ENCODE peak calls at places on chromosomes 5 and 9, in nine cellular contexts. O, M, X, H, Z, D, J, P and S are unnamed samples.

GRCh38 chr5:36836831-36837230 is 39.7 kb upstream of the NIPBL start:
- DNase-seq in O (no peak), M (no peak), X (no peak), H (no peak), Z (no peak), D (no peak), J (no peak), P (no peak), S (no peak)

GRCh38 chr5:138440226-138441073 is 1.6 kb downstream of the REEP2 start:
- DNase-seq in O (no peak), M (no peak), X (no peak), H (no peak), Z (no peak), D (peak; percentile 29), J (no peak), P (no peak), S (no peak)

GRCh38 chr9:91156451-91157234 is 205.1 kb downstream of the AUH start:
- DNase-seq in O (no peak), M (no peak), X (no peak), H (no peak), Z (no peak), D (no peak), J (no peak), P (no peak), S (no peak)

GRCh38 chr5:74679968-74680367 is 5.1 kb upstream of the HEXB start:
- DNase-seq in O (no peak), M (no peak), X (no peak), H (no peak), Z (no peak), D (no peak), J (no peak), P (no peak), S (no peak)

GRCh38 chr9:131180454-131180853 is 55.1 kb downstream of the NUP214 start:
- DNase-seq in O (peak; percentile 84), M (no peak), X (no peak), H (no peak), Z (no peak), D (no peak), J (no peak), P (no peak), S (no peak)

GRCh38 chr5:40166757-40167156 is 513.0 kb upstream of the PTGER4 start:
- DNase-seq in O (no peak), M (no peak), X (no peak), H (no peak), Z (no peak), D (no peak), J (no peak), P (no peak), S (no peak)

GRCh38 chr5:78133423-78133822 is 161.1 kb downstream of the AP3B1 start:
- DNase-seq in O (no peak), M (no peak), X (no peak), H (no peak), Z (no peak), D (no peak), J (no peak), P (no peak), S (no peak)

GRCh38 chr5:14190194-14191164 is 47.3 kb downstream of the TRIO start:
- DNase-seq in O (no peak), M (peak; percentile 97), X (no peak), H (no peak), Z (no peak), D (no peak), J (no peak), P (no peak), S (no peak)

GRCh38 chr9:79471577-79472543 is 99.9 kb upstream of the TLE4 start:
- DNase-seq in O (no peak), M (peak; percentile 28), X (no peak), H (no peak), Z (peak; percentile 31), D (peak; percentile 89), J (peak; percentile 42), P (peak; percentile 39), S (peak; percentile 9)

GRCh38 chr5:19058216-19058615 is 929.8 kb downstream of the CDH18 start:
- DNase-seq in O (no peak), M (peak; percentile 27), X (no peak), H (no peak), Z (no peak), D (no peak), J (no peak), P (no peak), S (no peak)

GRCh38 chr5:170923910-170924620 is 62.2 kb downstream of the RANBP17 start:
- DNase-seq in O (no peak), M (no peak), X (no peak), H (no peak), Z (no peak), D (no peak), J (no peak), P (no peak), S (no peak)

GRCh38 chr9:76180541-76180940 is 213.7 kb downstream of the RFK start:
- DNase-seq in O (no peak), M (peak; percentile 9), X (no peak), H (peak; percentile 61), Z (no peak), D (no peak), J (no peak), P (no peak), S (no peak)

GRCh38 chr9:3511537-3511936 is 14.3 kb downstream of the RFX3 start:
- DNase-seq in O (no peak), M (no peak), X (no peak), H (no peak), Z (no peak), D (no peak), J (no peak), P (no peak), S (no peak)

GRCh38 chr5:147382776-147383175 is 127.1 kb downstream of the DPYSL3 start:
- DNase-seq in O (no peak), M (no peak), X (no peak), H (no peak), Z (no peak), D (no peak), J (no peak), P (no peak), S (no peak)

GRCh38 chr5:98774192-98775046 is 956 bp downstream of the RGMB start:
- DNase-seq in O (no peak), M (peak; percentile 70), X (peak; percentile 29), H (peak; percentile 78), Z (no peak), D (peak; percentile 62), J (peak; percentile 80), P (peak; percentile 50), S (peak; percentile 81)

GRCh38 chr5:110735545-110735944 is 3.3 kb upstream of the SLC25A46 start:
- DNase-seq in O (no peak), M (no peak), X (no peak), H (no peak), Z (no peak), D (no peak), J (no peak), P (no peak), S (no peak)

GRCh38 chr5:110738503-110738811 is 350 bp upstream of the SLC25A46 start:
- DNase-seq in O (peak; percentile 61), M (no peak), X (no peak), H (no peak), Z (peak; percentile 4), D (no peak), J (no peak), P (no peak), S (no peak)

GRCh38 chr5:110736763-110737162 is 2.0 kb upstream of the SLC25A46 start:
- DNase-seq in O (no peak), M (no peak), X (no peak), H (no peak), Z (no peak), D (no peak), J (no peak), P (no peak), S (no peak)

GRCh38 chr5:110734101-110734500 is 4.7 kb upstream of the SLC25A46 start:
- DNase-seq in O (no peak), M (no peak), X (no peak), H (no peak), Z (no peak), D (no peak), J (no peak), P (no peak), S (no peak)

GRCh38 chr5:110738812-110739651 is at the start of gene SLC25A46:
- DNase-seq in O (peak; percentile 75), M (peak; percentile 86), X (peak; percentile 85), H (peak; percentile 84), Z (peak; percentile 60), D (peak; percentile 82), J (peak; percentile 95), P (peak; percentile 88), S (peak; percentile 75)
- H3K4me1 ChIP-seq in O (peaks cover 6% of the 10 kb centered on the region), M (no peaks in the 10 kb centered on the region), X (peaks cover 7% of the 10 kb centered on the region), H (no peaks in the 10 kb centered on the region), Z (peaks cover 19% of the 10 kb centered on the region), D (peaks cover 2% of the 10 kb centered on the region), J (no peaks in the 10 kb centered on the region), P (peaks cover 8% of the 10 kb centered on the region), S (peaks cover 12% of the 10 kb centered on the region)

DNA sequence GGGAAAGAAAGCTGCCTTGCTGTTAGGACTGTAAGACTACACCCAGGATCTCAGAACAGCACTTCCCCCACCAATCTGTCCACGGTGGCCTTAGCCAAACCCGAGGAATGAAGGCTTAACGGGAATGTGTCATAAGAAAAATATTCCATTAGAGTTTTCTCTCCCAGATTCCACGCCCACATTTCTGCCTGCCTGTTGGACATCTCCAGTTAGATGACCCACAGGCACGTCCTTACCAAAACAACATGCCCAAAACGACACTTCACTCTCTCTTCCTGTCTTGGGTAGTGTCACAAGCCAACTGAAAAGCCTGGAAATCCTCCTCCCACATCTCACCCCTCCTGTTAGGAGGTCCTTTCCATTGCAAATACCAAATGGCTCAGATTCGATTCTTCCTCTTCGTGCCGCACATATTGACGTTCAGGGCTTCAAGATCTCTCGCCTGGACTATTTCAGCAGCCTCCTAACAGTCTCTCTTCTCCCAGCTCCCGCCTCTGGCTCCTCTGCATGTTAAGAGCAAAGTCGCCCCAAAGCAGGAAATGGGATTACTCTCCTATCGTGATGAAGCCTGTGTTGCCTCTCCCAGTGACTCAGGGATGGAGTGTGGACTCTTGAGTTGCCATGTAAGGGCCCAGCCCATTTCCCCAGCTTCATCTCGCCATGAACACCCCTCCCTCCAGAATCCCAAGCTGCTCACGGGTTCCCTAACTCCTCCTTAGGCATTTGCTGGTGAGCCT is 159.3 kb downstream of the NR3C1 start:
- DNase-seq in O (no peak), M (peak; percentile 95), X (no peak), H (peak; percentile 52), Z (peak; percentile 53), D (no peak), J (no peak), P (peak; percentile 50), S (no peak)
- H3K4me3 ChIP-seq in O (no peak overlapping the region), M (peak overlapping the region; percentile 35), X (no peak overlapping the region), H (no peak overlapping the region), Z (peak overlapping the region; percentile 50), D (no peak overlapping the region), J (no peak overlapping the region), P (peak overlapping the region; percentile 27), S (no peak overlapping the region)

GRCh38 chr5:155897761-155898160 is 429.2 kb upstream of the SGCD start:
- DNase-seq in O (no peak), M (no peak), X (no peak), H (no peak), Z (no peak), D (no peak), J (no peak), P (no peak), S (no peak)
- H3K4me1 ChIP-seq in O (no peaks in the 10 kb centered on the region), M (no peaks in the 10 kb centered on the region), X (no peaks in the 10 kb centered on the region), H (no peaks in the 10 kb centered on the region), Z (no peaks in the 10 kb centered on the region), D (no peaks in the 10 kb centered on the region), J (no peaks in the 10 kb centered on the region), P (no peaks in the 10 kb centered on the region), S (no peaks in the 10 kb centered on the region)

DNA sequence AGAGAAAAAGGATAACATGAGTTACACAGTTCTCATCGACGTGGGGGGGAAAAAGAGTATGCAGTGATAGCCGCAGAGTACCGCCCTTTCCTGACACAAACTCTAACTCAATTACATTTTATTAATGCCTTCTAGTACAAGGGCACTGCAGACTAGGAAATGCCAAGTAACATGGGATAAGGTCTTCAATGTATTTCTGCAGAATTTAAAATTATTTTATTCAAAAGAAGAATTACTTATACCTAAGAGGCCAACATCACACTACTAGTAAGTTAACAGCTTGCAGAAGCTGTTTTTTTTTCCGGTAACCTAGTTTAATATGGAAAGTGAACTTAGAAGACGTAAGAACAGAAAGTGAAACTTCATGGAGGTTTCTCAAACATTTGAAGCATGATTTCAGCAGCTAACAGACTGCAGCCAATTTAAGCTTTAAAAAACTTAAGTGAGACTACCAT is 3.9 kb downstream of the SETX start:
- DNase-seq in O (no peak), M (no peak), X (peak; percentile 25), H (no peak), Z (no peak), D (no peak), J (no peak), P (no peak), S (no peak)
- H3K4me3 ChIP-seq in O (no peak overlapping the region), M (no peak overlapping the region), X (peak overlapping the region; percentile 45), H (no peak overlapping the region), Z (peak overlapping the region; percentile 51), D (no peak overlapping the region), J (no peak overlapping the region), P (no peak overlapping the region), S (no peak overlapping the region)